ENCODE peak calls at places on chromosomes 16 and 17, in ten cellular contexts. D, K, P, Z, E, B, O, X, I and M are unnamed samples.

GRCh38 chr17:46948544-46948943 is 25.6 kb downstream of the GOSR2 start:
- DNase-seq in Z (no peak), E (no peak), O (no peak), X (no peak), B (no peak), P (no peak), D (no peak), I (no peak), K (no peak), M (no peak)

GRCh38 chr16:85005278-85006069 is 5.9 kb downstream of the ZDHHC7 start:
- DNase-seq in D (no peak), K (no peak), O (no peak), I (no peak), X (no peak), E (no peak), Z (no peak), B (no peak), P (peak; percentile 57), M (no peak)

GRCh38 chr17:46064460-46064859 is 65.4 kb downstream of the STH start:
- DNase-seq in E (no peak), K (no peak), I (no peak), Z (no peak), X (no peak), B (no peak), P (no peak), O (no peak), D (no peak), M (no peak)

GRCh38 chr16:15482068-15482747 is 47.8 kb downstream of the BMERB1 start:
- DNase-seq in B (no peak), E (peak; percentile 65), Z (peak; percentile 57), D (peak; percentile 94), O (peak; percentile 48), I (no peak), X (peak; percentile 4), P (peak; percentile 49), K (peak; percentile 99), M (peak; percentile 98)

GRCh38 chr17:60514500-60514899 is 11.5 kb downstream of the APPBP2 start:
- DNase-seq in D (no peak), I (no peak), P (no peak), B (no peak), O (no peak), Z (no peak), X (no peak), E (no peak), K (no peak), M (no peak)

GRCh38 chr16:68920349-68920748 is 77.0 kb downstream of the TANGO6 start:
- DNase-seq in Z (no peak), E (no peak), X (no peak), I (no peak), O (no peak), K (no peak), P (no peak), D (no peak), B (no peak), M (no peak)

GRCh38 chr16:87044031-87044380 is 273.2 kb downstream of the C16orf95 start:
- DNase-seq in B (no peak), E (no peak), X (no peak), P (no peak), Z (no peak), D (peak; percentile 37), K (no peak), O (no peak), I (no peak), M (no peak)

GRCh38 chr16:12964466-12964865 is 63.1 kb downstream of the SHISA9 start:
- DNase-seq in B (no peak), Z (no peak), K (no peak), I (no peak), X (no peak), E (no peak), P (no peak), D (no peak), O (no peak), M (no peak)

GRCh38 chr16:85113168-85113733 is 979 bp upstream of the CIBAR2 start:
- DNase-seq in I (no peak), B (no peak), E (no peak), P (no peak), O (no peak), X (no peak), D (no peak), Z (no peak), K (no peak), M (no peak)

GRCh38 chr16:84502581-84502980 is 1.9 kb downstream of the MEAK7 start:
- DNase-seq in B (no peak), D (peak; percentile 72), X (no peak), O (no peak), Z (no peak), I (no peak), P (no peak), K (no peak), E (no peak), M (no peak)

GRCh38 chr17:48055531-48056245 is 7.5 kb downstream of the NFE2L1 start:
- DNase-seq in B (no peak), E (no peak), D (no peak), K (peak; percentile 73), I (peak; percentile 33), P (no peak), Z (no peak), O (no peak), X (no peak), M (no peak)

GRCh38 chr17:51734462-51734861 is 424.1 kb downstream of the CA10 start:
- DNase-seq in X (no peak), D (peak; percentile 45), K (peak; percentile 12), Z (no peak), B (no peak), O (no peak), E (peak; percentile 18), I (peak; percentile 29), P (no peak), M (no peak)

GRCh38 chr16:55567382-55567781 is 898 bp downstream of the CAPNS2 start:
- DNase-seq in X (peak; percentile 39), D (no peak), I (no peak), P (no peak), K (no peak), E (no peak), B (no peak), O (no peak), Z (no peak), M (peak; percentile 18)

GRCh38 chr17:57892820-57893595 is 43.2 kb upstream of the MRPS23 start:
- DNase-seq in X (peak; percentile 85), D (peak; percentile 98), Z (peak; percentile 81), P (peak; percentile 90), I (peak; percentile 80), K (peak; percentile 75), B (peak; percentile 83), E (peak; percentile 80), O (peak; percentile 92), M (peak; percentile 96)

GRCh38 chr16:14284930-14285541 is 213.9 kb downstream of the MRTFB start:
- DNase-seq in P (no peak), K (peak; percentile 63), I (peak; percentile 86), D (peak; percentile 60), Z (peak; percentile 67), X (no peak), E (no peak), O (no peak), B (no peak), M (peak; percentile 61)

GRCh38 chr17:74282587-74283370 is 8.7 kb downstream of the DNAI2 start:
- DNase-seq in E (no peak), K (no peak), X (no peak), P (no peak), I (no peak), D (peak; percentile 77), B (no peak), Z (no peak), O (no peak), M (no peak)

GRCh38 chr16:83113317-83113716 is 486.5 kb downstream of the CDH13 start:
- DNase-seq in K (no peak), O (no peak), E (no peak), B (no peak), X (no peak), Z (no peak), P (no peak), D (no peak), I (peak; percentile 59), M (peak; percentile 32)

GRCh38 chr17:29592850-29593545 is at the start of gene ANKRD13B:
- DNase-seq in E (peak; percentile 66), Z (no peak), B (no peak), K (no peak), D (no peak), P (peak; percentile 57), I (peak; percentile 76), O (no peak), X (no peak), M (no peak)

GRCh38 chr16:58462997-58463891 is 36.7 kb upstream of the NDRG4 start:
- DNase-seq in I (peak; percentile 75), K (no peak), P (no peak), Z (no peak), B (no peak), E (no peak), X (no peak), D (no peak), O (peak; percentile 59), M (no peak)

DNA sequence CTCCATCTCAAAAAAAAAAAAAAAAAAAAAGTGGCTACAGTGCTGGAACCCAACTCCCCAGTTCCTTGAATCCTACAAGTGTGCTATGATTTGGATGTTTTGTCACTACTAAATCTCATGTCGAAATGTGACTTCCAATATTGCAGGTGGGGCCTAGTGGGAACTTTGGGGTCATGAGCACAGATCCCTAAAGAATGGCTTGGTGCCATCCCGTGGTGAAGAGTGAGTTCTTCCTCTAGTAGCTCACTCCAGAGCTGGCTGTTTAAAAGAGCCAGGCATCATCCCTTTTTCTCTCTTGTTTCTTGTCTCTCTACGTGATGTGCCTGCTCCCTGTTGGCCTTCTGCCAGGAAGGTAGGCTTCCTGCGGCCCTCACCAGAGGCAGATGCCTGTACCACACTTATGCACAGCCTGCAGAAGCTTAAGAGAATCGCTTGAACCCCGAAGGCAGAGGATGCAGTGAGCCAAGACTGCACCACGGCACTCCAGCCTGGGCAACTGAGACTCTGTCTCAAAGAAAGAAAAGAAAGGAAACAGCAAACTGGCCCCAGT is 3.0 kb downstream of the MT1E start:
- DNase-seq in I (no peak), Z (no peak), O (no peak), P (no peak), D (no peak), B (no peak), E (no peak), K (no peak), X (no peak), M (no peak)
- TF ChIP-seq CTCF in I (no peak), Z (no peak), O (no peak), P (no peak), D (no peak), B (no peak), E (no peak), K (no peak), X (no peak), M (no peak)

GRCh38 chr17:79988163-79988971 is 47.3 kb downstream of the TBC1D16 start:
- DNase-seq in P (peak; percentile 64), O (no peak), K (peak; percentile 83), I (no peak), B (no peak), D (peak; percentile 93), X (no peak), Z (peak; percentile 78), E (peak; percentile 83), M (peak; percentile 47)
- H3K27ac ChIP-seq in P (peak overlapping the region; percentile 69), O (no peak overlapping the region), K (peak overlapping the region; percentile 85), I (no peak overlapping the region), B (peak overlapping the region; percentile 27), D (peak overlapping the region; percentile 45), X (peak overlapping the region; percentile 76), Z (peak overlapping the region; percentile 82), E (peak overlapping the region; percentile 48), M (no peak overlapping the region)

GRCh38 chr17:42578282-42578869 is 847 bp upstream of the PSMC3IP start:
- DNase-seq in B (peak; percentile 69), I (peak; percentile 92), E (peak; percentile 88), D (peak; percentile 74), P (peak; percentile 79), O (peak; percentile 66), K (peak; percentile 74), Z (peak; percentile 79), X (peak; percentile 69), M (peak; percentile 61)
- H3K4me3 ChIP-seq in B (peak overlapping the region; percentile 82), I (peak overlapping the region; percentile 67), E (peak overlapping the region; percentile 61), D (peak overlapping the region; percentile 100), P (peak overlapping the region; percentile 65), O (peak overlapping the region; percentile 68), K (peak overlapping the region; percentile 72), Z (peak overlapping the region; percentile 53), X (peak overlapping the region; percentile 54), M (peak overlapping the region; percentile 92)

GRCh38 chr16:88662843-88663606 is at the start of gene MVD:
- DNase-seq in K (peak; percentile 98), P (peak; percentile 96), I (peak; percentile 99), O (peak; percentile 98), Z (peak; percentile 97), D (peak; percentile 94), B (peak; percentile 93), X (peak; percentile 97), E (peak; percentile 97), M (peak; percentile 96)
- TF ChIP-seq CTCF in K (no peak), P (no peak), I (peak; percentile 7), O (no peak), Z (peak; percentile 10), D (peak; percentile 10), B (peak; percentile 55), X (no peak), E (no peak), M (no peak)